ENCODE peak calls at places on chromosomes 6 and 20, in five cellular contexts. S is stomach, R is IMR-90, M is lower leg skin, X is tibial nerve. G is an unnamed sample.
A peak's percentile ranks its signal among the peaks of the same experiment; 100 is the strongest.

GRCh38 chr6:113406051-113406695 is 451.0 kb upstream of the MARCKS start:
- DNase-seq in S (no peak), R (no peak), M (no peak), X (no peak), G (no peak)

GRCh38 chr20:62740286-62741141 is 31.9 kb downstream of the NTSR1 start:
- DNase-seq in S (peak; percentile 39), R (peak; percentile 95), M (peak; percentile 92), X (peak; percentile 17), G (no peak)

GRCh38 chr6:166999845-167000253 is 652 bp downstream of the CEP43 start:
- DNase-seq in S (peak; percentile 26), R (no peak), M (no peak), X (no peak), G (no peak)

GRCh38 chr6:113668712-113669408 is 188.3 kb upstream of the MARCKS start:
- DNase-seq in S (no peak), R (no peak), M (no peak), X (no peak), G (no peak)

GRCh38 chr20:58107533-58107932 is 120.9 kb downstream of the ANKRD60 start:
- DNase-seq in S (no peak), R (no peak), M (peak; percentile 17), X (no peak), G (no peak)

GRCh38 chr6:151391021-151391470 is 313 bp downstream of the ZBTB2 start:
- DNase-seq in S (peak; percentile 78), R (peak; percentile 60), M (peak; percentile 95), X (peak; percentile 69), G (peak; percentile 84)

GRCh38 chr6:82492134-82492533 is 128.5 kb downstream of the TPBG start:
- DNase-seq in S (no peak), R (no peak), M (no peak), X (no peak), G (no peak)

GRCh38 chr6:11804135-11804534 is 25.5 kb upstream of the ADTRP start:
- DNase-seq in S (no peak), R (peak; percentile 27), M (no peak), X (no peak), G (no peak)

GRCh38 chr6:151763938-151764680 is 43.4 kb upstream of the ESR1 start:
- DNase-seq in S (peak; percentile 94), R (peak; percentile 73), M (peak; percentile 96), X (peak; percentile 91), G (peak; percentile 89)

GRCh38 chr20:49475292-49475691 is 7.2 kb downstream of the KCNB1 start:
- DNase-seq in S (no peak), R (no peak), M (no peak), X (no peak), G (peak; percentile 85)

GRCh38 chr20:21340991-21341722 is 38.0 kb downstream of the XRN2 start:
- DNase-seq in S (no peak), R (no peak), M (no peak), X (no peak), G (no peak)

GRCh38 chr6:115643762-115644161 is 416.9 kb downstream of the FRK start:
- DNase-seq in S (no peak), R (peak; percentile 50), M (no peak), X (no peak), G (no peak)

GRCh38 chr20:19015890-19016465 is 196.5 kb upstream of the SLC24A3 start:
- DNase-seq in S (no peak), R (no peak), M (peak; percentile 79), X (no peak), G (no peak)

GRCh38 chr6:131917318-131917717 is 33.9 kb downstream of the CCN2 start:
- DNase-seq in S (no peak), R (no peak), M (no peak), X (no peak), G (no peak)

GRCh38 chr20:21251278-21251677 is 51.9 kb upstream of the XRN2 start:
- DNase-seq in S (no peak), R (no peak), M (peak; percentile 32), X (no peak), G (no peak)

GRCh38 chr20:3235661-3236324 is 3.2 kb downstream of the SLC4A11 start:
- DNase-seq in S (no peak), R (peak; percentile 47), M (no peak), X (no peak), G (no peak)

GRCh38 chr20:62051166-62051900 is 14.3 kb downstream of the TAF4 start:
- DNase-seq in S (no peak), R (no peak), M (no peak), X (no peak), G (no peak)

GRCh38 chr6:68778356-68779020 is 143.4 kb downstream of the ADGRB3 start:
- DNase-seq in S (no peak), R (peak; percentile 7), M (no peak), X (no peak), G (no peak)

GRCh38 chr6:154593122-154593521 is 82.6 kb upstream of the CNKSR3 start:
- DNase-seq in S (no peak), R (no peak), M (no peak), X (no peak), G (no peak)

GRCh38 chr6:33440649-33441309 is 13.6 kb upstream of the ZBTB9 start:
- DNase-seq in S (no peak), R (no peak), M (no peak), X (no peak), G (no peak)

GRCh38 chr6:9370480-9370879 is 935.1 kb upstream of the SLC35B3 start:
- DNase-seq in S (no peak), R (no peak), M (no peak), X (no peak), G (no peak)

GRCh38 chr20:25336561-25337422 is 53.8 kb downstream of the ABHD12 start:
- DNase-seq in S (no peak), R (peak; percentile 35), M (no peak), X (no peak), G (no peak)

GRCh38 chr20:21324126-21324525 is 21.0 kb downstream of the XRN2 start:
- DNase-seq in S (no peak), R (peak; percentile 63), M (no peak), X (no peak), G (no peak)

GRCh38 chr6:13355969-13356368 is 27.6 kb upstream of the TBC1D7 start:
- DNase-seq in S (no peak), R (peak; percentile 14), M (no peak), X (no peak), G (no peak)

GRCh38 chr6:108406943-108407342 is 112.1 kb downstream of the AFG1L start:
- DNase-seq in S (no peak), R (no peak), M (no peak), X (no peak), G (no peak)

GRCh38 chr6:159754959-159755914 is 6.6 kb upstream of the ACAT2 start:
- DNase-seq in S (no peak), R (no peak), M (no peak), X (no peak), G (no peak)

GRCh38 chr20:59835448-59836395 is 97.7 kb downstream of the SYCP2 start:
- DNase-seq in S (no peak), R (peak; percentile 5), M (peak; percentile 88), X (peak; percentile 39), G (no peak)

DNA sequence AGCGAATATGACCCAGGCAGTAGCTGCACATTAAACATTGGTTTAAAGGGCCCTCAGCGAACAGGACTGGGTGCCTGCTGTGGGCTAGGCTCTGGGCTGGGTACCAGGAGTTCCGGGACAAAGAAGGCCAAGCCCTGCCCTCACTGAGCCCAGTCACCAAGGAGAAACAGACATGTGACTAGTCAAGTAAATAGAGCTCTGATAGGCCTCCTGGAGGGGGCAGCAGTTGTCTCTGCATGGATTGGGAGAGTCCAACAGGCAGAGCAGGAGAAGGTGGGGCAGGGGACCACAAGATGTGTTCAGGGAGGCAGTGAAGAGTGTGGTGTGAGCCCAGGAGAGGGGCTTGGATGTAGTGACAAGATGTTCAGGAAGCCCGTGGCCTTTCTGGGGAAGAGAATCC is 3.1 kb downstream of the HM13 start:
- DNase-seq in S (peak; percentile 74), R (peak; percentile 58), M (peak; percentile 89), X (peak; percentile 49), G (peak; percentile 65)
- TF ChIP-seq CTCF in S (no peak), R (peak; percentile 38), M (no peak), X (no peak), G (peak; percentile 33)

GRCh38 chr6:14983599-14984296 is 262.1 kb upstream of the JARID2 start:
- DNase-seq in S (no peak), R (peak; percentile 36), M (no peak), X (no peak), G (no peak)
- TF ChIP-seq POLR2A in S (no peak), R (no peak), M (no peak), X (no peak), G (no peak)

GRCh38 chr6:53151676-53152075 is 3.0 kb upstream of the GCM1 start:
- DNase-seq in S (no peak), R (no peak), M (no peak), X (no peak), G (no peak)
- TF ChIP-seq CTCF in S (no peak), R (peak; percentile 11), M (no peak), X (no peak), G (no peak)

DNA sequence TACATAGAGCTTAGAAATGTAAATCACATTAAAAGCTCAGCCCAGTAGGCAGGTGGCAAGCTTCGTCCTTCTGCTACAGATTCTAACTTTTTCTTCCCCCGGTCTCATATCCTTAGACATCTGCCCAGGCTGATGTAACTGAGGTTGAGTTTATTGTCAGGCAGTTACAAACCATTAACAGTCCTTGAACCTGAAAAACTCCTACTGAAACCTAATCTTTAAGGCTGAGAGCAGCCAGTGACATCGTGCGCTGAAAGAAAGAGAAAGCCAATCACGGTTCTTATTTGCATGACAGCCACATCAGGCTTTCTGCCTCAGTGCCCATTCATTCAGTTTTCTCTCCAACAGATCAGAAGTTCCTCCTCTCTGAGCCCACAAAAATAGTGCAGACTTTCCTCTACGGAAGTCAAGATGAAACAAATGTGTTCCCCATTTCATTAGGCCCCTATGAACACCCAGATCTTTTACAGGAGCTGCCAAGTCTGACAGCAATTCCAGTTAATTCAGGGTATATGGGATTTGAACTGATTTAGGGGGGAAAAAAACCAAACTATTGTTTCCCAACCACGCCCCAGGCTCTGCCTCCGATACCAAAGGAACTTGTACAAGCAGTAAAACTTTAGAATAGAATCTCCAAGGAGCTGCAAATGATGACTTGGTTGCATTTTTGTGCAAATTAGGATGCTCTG is at the start of gene NHSL1:
- DNase-seq in S (no peak), R (peak; percentile 26), M (no peak), X (no peak), G (no peak)
- TF ChIP-seq POLR2A in S (no peak), R (no peak), M (no peak), X (no peak), G (no peak)

GRCh38 chr20:46021361-46022359 is 7.4 kb upstream of the SLC12A5 start:
- DNase-seq in S (peak; percentile 39), R (no peak), M (no peak), X (no peak), G (peak; percentile 50)

GRCh38 chr20:46020515-46020914 is 8.5 kb upstream of the SLC12A5 start:
- DNase-seq in S (no peak), R (no peak), M (no peak), X (no peak), G (no peak)

GRCh38 chr20:46023148-46023484 is 5.9 kb upstream of the SLC12A5 start:
- DNase-seq in S (no peak), R (no peak), M (no peak), X (no peak), G (no peak)

GRCh38 chr20:46023999-46024398 is 5.0 kb upstream of the SLC12A5 start:
- DNase-seq in S (no peak), R (no peak), M (no peak), X (no peak), G (no peak)

GRCh38 chr20:46022411-46023147 is 6.4 kb upstream of the SLC12A5 start:
- DNase-seq in S (peak; percentile 65), R (peak; percentile 9), M (no peak), X (no peak), G (peak; percentile 73)
- TF ChIP-seq CTCF in S (peak; percentile 67), R (peak; percentile 57), M (peak; percentile 69), X (peak; percentile 80), G (peak; percentile 56)